ENCODE peak calls at places on chromosomes 13 and 19, in four cellular contexts. R is K562, D is HepG2, C is HCT116. U is an unnamed sample.
A peak's percentile ranks its signal among the peaks of the same experiment; 100 is the strongest.

GRCh38 chr13:35979378-35979911 is 151.7 kb downstream of the DCLK1 start:
- DNase-seq in D (no peak), C (no peak), R (no peak), U (no peak)

GRCh38 chr13:95207769-95208366 is 93.4 kb downstream of the ABCC4 start:
- DNase-seq in C (no peak), D (no peak), R (peak; percentile 75), U (no peak)

GRCh38 chr19:4391701-4392543 is 8.4 kb downstream of the SH3GL1 start:
- DNase-seq in R (no peak), D (peak; percentile 84), C (no peak), U (no peak)

GRCh38 chr13:107680115-107680514 is 535.2 kb downstream of the LIG4 start:
- DNase-seq in C (no peak), D (no peak), R (no peak), U (no peak)

GRCh38 chr13:112346899-112347229 is 29.3 kb upstream of the SPACA7 start:
- DNase-seq in R (no peak), C (no peak), D (no peak), U (no peak)

GRCh38 chr19:45069056-45069455 is 7.2 kb downstream of the ZNF296 start:
- DNase-seq in D (no peak), R (peak; percentile 30), C (no peak), U (no peak)

GRCh38 chr13:70098669-70099068 is 9.0 kb upstream of the ATXN8OS start:
- DNase-seq in C (peak; percentile 2), D (no peak), R (no peak), U (no peak)

GRCh38 chr19:56508282-56508778 is 675 bp downstream of the ZNF471 start:
- DNase-seq in D (no peak), R (no peak), C (no peak), U (no peak)

GRCh38 chr19:11414544-11414943 is 4.6 kb downstream of the RGL3 start:
- DNase-seq in R (no peak), D (no peak), C (no peak), U (no peak)

GRCh38 chr13:28056970-28057712 is 43.2 kb downstream of the FLT3 start:
- DNase-seq in C (no peak), D (no peak), R (no peak), U (no peak)

GRCh38 chr19:42088471-42089190 is 12.7 kb downstream of the ZNF574 start:
- DNase-seq in R (no peak), D (no peak), C (no peak), U (no peak)

GRCh38 chr19:10554760-10555612 is 10.8 kb downstream of the KRI1 start:
- DNase-seq in D (no peak), R (no peak), C (no peak), U (no peak)

GRCh38 chr13:99316657-99317244 is 9.6 kb upstream of the GPR183 start:
- DNase-seq in R (no peak), D (no peak), C (no peak), U (no peak)

GRCh38 chr19:54186934-54187381 is 2.4 kb downstream of the MBOAT7 start:
- DNase-seq in C (no peak), D (no peak), R (peak; percentile 44), U (no peak)

GRCh38 chr19:10074153-10074552 is 12.0 kb upstream of the SHFL start:
- DNase-seq in C (peak; percentile 40), D (peak; percentile 60), R (peak; percentile 79), U (no peak)

GRCh38 chr19:50975766-50976165 is 6.4 kb upstream of the KLK6 start:
- DNase-seq in R (no peak), D (no peak), C (peak; percentile 94), U (no peak)

GRCh38 chr13:97344250-97345175 is 89.5 kb upstream of the RAP2A start:
- DNase-seq in D (peak; percentile 62), C (peak; percentile 49), R (peak; percentile 60), U (no peak)

GRCh38 chr13:83325454-83325853 is 556.8 kb downstream of the SLITRK1 start:
- DNase-seq in R (no peak), C (no peak), D (no peak), U (no peak)

GRCh38 chr13:114105351-114106225 is 26.8 kb downstream of the RASA3 start:
- DNase-seq in C (no peak), D (no peak), R (no peak), U (no peak)

DNA sequence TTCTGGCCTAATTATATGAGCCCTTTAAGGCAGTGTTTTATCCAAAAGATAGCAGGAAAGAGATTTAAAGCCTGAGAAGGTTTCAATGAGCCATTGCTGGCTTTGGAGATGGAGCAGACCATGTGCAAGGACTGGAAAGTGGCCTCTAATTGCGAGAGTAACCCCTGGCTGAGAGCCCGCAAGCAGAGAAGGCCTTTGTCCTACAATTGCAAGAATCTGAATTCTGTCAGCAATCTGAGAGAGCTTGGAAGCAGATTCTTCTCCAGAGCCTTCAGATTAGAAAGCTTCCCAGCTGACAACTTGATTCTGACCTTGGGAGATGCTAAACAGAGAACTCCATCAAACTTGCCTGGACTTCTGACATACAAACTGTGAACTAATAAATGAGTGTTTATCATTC is 528.7 kb upstream of the KLF12 start:
- DNase-seq in D (no peak), C (no peak), R (no peak), U (no peak)
- TF ChIP-seq TCF7L2 in D (no peak), C (no peak), R (no peak), U (no peak)

GRCh38 chr13:103884139-103884723 is 818.0 kb upstream of the SLC10A2 start:
- DNase-seq in R (no peak), D (peak; percentile 4), C (no peak), U (no peak)

GRCh38 chr13:103883698-103884097 is 817.5 kb upstream of the SLC10A2 start:
- DNase-seq in R (no peak), C (no peak), D (no peak), U (no peak)

GRCh38 chr13:103878891-103879605 is 812.8 kb upstream of the SLC10A2 start:
- DNase-seq in R (no peak), D (no peak), C (no peak), U (no peak)

GRCh38 chr13:103883152-103883551 is 816.9 kb upstream of the SLC10A2 start:
- DNase-seq in C (peak; percentile 90), D (peak; percentile 81), R (no peak), U (peak; percentile 69)
- H3K4me3 ChIP-seq in C (no peak overlapping the region), D (no peak overlapping the region), R (no peak overlapping the region), U (no peak overlapping the region)

DNA sequence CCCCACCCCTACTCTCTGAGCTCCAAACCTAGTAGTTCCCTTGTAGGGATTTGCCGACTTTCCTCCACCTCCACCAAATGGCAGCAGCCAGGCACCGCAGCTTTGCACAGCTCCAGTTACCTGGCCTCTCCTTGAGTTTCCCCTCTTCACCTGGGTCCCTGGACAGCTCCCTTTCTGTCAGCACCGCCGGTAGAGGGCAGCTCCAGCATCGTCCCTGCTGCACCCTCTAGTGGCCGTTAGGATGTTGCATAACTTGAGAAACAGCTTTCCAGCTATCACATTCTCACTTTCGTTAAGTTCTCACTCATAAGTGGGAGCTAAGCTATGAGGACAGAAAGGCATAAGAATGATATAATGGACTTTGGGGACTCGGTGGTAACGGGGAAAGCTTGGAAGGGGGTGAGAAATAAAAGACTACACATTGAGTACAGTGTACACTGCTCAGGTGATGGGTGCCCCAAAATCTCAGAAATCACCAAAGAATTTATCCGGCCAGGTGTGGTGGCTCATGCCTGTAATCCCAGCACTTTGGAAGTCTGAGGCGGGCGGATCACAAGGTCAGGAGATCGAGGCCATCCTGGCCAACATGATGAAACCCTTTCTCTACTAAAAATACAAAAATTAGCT is 60.4 kb upstream of the OLFM4 start:
- DNase-seq in C (peak; percentile 54), R (peak; percentile 71), D (peak; percentile 60), U (peak; percentile 51)
- TF ChIP-seq REST in C (peak; percentile 89), R (peak; percentile 90), D (peak; percentile 71), U (peak; percentile 96)

GRCh38 chr19:55198651-55199050 is 10.7 kb downstream of the PTPRH start:
- DNase-seq in C (no peak), D (no peak), R (no peak), U (no peak)
- TF ChIP-seq TCF7L2 in C (no peak), D (no peak), R (no peak), U (no peak)

DNA sequence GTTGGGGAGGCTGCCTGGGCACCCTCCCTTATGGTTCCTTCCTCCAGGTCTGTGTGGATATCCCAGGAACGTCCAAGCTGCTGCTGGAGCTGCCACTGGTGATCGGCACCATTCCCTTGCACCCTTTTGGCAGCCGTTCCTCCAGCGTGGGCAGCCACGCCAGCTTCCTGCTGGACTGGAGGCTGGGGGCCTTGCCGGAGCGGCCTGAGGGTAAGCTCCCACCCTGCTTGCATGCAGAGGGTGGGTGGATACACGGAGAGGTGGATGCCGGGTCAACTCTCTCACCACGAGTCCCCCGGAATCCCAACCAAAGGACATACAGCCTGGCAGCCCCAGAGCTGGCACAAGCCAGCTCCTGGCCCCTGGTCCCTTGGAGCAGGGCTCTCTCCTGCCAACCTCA is 2.2 kb downstream of the ARRDC2 start:
- DNase-seq in C (no peak), D (no peak), R (no peak), U (no peak)
- H3K4me3 ChIP-seq in C (no peak overlapping the region), D (no peak overlapping the region), R (no peak overlapping the region), U (no peak overlapping the region)